ENCODE peak calls at places on chromosomes 7 and 10, in six cellular contexts. One of them, this sample, is unnamed. For H3K4me1, the result is how much of the 10 kb centered on the place peaks cover.

GRCh38 chr10:98134431-98135221 is at the start of gene R3HCC1L:
- DNase-seq in heart right ventricle: peak
- DNase-seq in left ventricle myocardium inferior: peak
- DNase-seq in heart left ventricle: peak
- DNase-seq in endodermal cell: peak
- DNase-seq in aorta: peak
- DNase-seq in this sample: peak

GRCh38 chr7:148472406-148472805 is 118.2 kb upstream of the C7orf33 start:
- DNase-seq in left ventricle myocardium inferior: no peak
- DNase-seq in heart right ventricle: no peak
- DNase-seq in heart left ventricle: no peak
- DNase-seq in endodermal cell: no peak
- DNase-seq in aorta: no peak
- DNase-seq in this sample: no peak

GRCh38 chr7:17069146-17069545 is 187.4 kb upstream of the AGR3 start:
- DNase-seq in aorta: no peak
- DNase-seq in heart right ventricle: no peak
- DNase-seq in left ventricle myocardium inferior: no peak
- DNase-seq in endodermal cell: no peak
- DNase-seq in heart left ventricle: no peak
- DNase-seq in this sample: no peak

GRCh38 chr7:66522518-66522917 is 106.2 kb upstream of the KCTD7 start:
- DNase-seq in left ventricle myocardium inferior: no peak
- DNase-seq in heart left ventricle: no peak
- DNase-seq in aorta: no peak
- DNase-seq in endodermal cell: no peak
- DNase-seq in heart right ventricle: no peak
- DNase-seq in this sample: no peak

GRCh38 chr7:53984776-53985175 is 557.4 kb upstream of the VSTM2A start:
- DNase-seq in heart left ventricle: no peak
- DNase-seq in endodermal cell: no peak
- DNase-seq in aorta: no peak
- DNase-seq in left ventricle myocardium inferior: no peak
- DNase-seq in heart right ventricle: peak
- DNase-seq in this sample: no peak

GRCh38 chr10:26225322-26225721 is 8.7 kb downstream of the GAD2 start:
- DNase-seq in left ventricle myocardium inferior: no peak
- DNase-seq in aorta: no peak
- DNase-seq in endodermal cell: no peak
- DNase-seq in heart right ventricle: no peak
- DNase-seq in heart left ventricle: no peak
- DNase-seq in this sample: no peak

GRCh38 chr10:4154317-4154716 is 369.3 kb upstream of the KLF6 start:
- DNase-seq in left ventricle myocardium inferior: no peak
- DNase-seq in heart left ventricle: no peak
- DNase-seq in endodermal cell: no peak
- DNase-seq in heart right ventricle: no peak
- DNase-seq in aorta: no peak
- DNase-seq in this sample: no peak

GRCh38 chr10:125562737-125563136 is 120.2 kb downstream of the TEX36 start:
- DNase-seq in aorta: no peak
- DNase-seq in heart right ventricle: no peak
- DNase-seq in endodermal cell: peak
- DNase-seq in heart left ventricle: no peak
- DNase-seq in left ventricle myocardium inferior: no peak
- DNase-seq in this sample: peak

GRCh38 chr10:580796-581195 is 108.7 kb downstream of the DIP2C start:
- DNase-seq in endodermal cell: no peak
- DNase-seq in aorta: no peak
- DNase-seq in heart right ventricle: no peak
- DNase-seq in left ventricle myocardium inferior: no peak
- DNase-seq in heart left ventricle: no peak
- DNase-seq in this sample: no peak

GRCh38 chr10:117425908-117426566 is 50.8 kb upstream of the PDZD8 start:
- DNase-seq in left ventricle myocardium inferior: no peak
- DNase-seq in heart right ventricle: no peak
- DNase-seq in aorta: no peak
- DNase-seq in endodermal cell: no peak
- DNase-seq in heart left ventricle: no peak
- DNase-seq in this sample: no peak

GRCh38 chr10:59792812-59793211 is 39.6 kb upstream of the MRLN start:
- DNase-seq in heart left ventricle: no peak
- DNase-seq in heart right ventricle: no peak
- DNase-seq in left ventricle myocardium inferior: no peak
- DNase-seq in aorta: no peak
- DNase-seq in endodermal cell: no peak
- DNase-seq in this sample: no peak

GRCh38 chr7:143362126-143362961 is at the start of gene FAM131B:
- DNase-seq in heart right ventricle: no peak
- DNase-seq in aorta: no peak
- DNase-seq in left ventricle myocardium inferior: no peak
- DNase-seq in heart left ventricle: no peak
- DNase-seq in endodermal cell: peak
- DNase-seq in this sample: peak

GRCh38 chr7:87231715-87232114 is 12.2 kb upstream of the TMEM243 start:
- DNase-seq in heart left ventricle: no peak
- DNase-seq in heart right ventricle: no peak
- DNase-seq in endodermal cell: no peak
- DNase-seq in aorta: no peak
- DNase-seq in left ventricle myocardium inferior: no peak
- DNase-seq in this sample: no peak

GRCh38 chr7:1220000-1220726 is 12.5 kb upstream of the UNCX start:
- DNase-seq in left ventricle myocardium inferior: no peak
- DNase-seq in heart left ventricle: no peak
- DNase-seq in heart right ventricle: no peak
- DNase-seq in endodermal cell: no peak
- DNase-seq in aorta: no peak
- DNase-seq in this sample: no peak

GRCh38 chr10:92052088-92052487 is 128.5 kb downstream of the BTAF1 start:
- DNase-seq in heart left ventricle: peak
- DNase-seq in heart right ventricle: peak
- DNase-seq in left ventricle myocardium inferior: peak
- DNase-seq in aorta: no peak
- DNase-seq in endodermal cell: no peak
- DNase-seq in this sample: no peak

GRCh38 chr10:116771101-116771705 is 28.8 kb upstream of the HSPA12A start:
- DNase-seq in endodermal cell: no peak
- DNase-seq in left ventricle myocardium inferior: peak
- DNase-seq in aorta: peak
- DNase-seq in heart left ventricle: peak
- DNase-seq in heart right ventricle: peak
- DNase-seq in this sample: no peak

GRCh38 chr10:89281606-89282395 is 20.0 kb upstream of the IFIT2 start:
- DNase-seq in aorta: no peak
- DNase-seq in left ventricle myocardium inferior: no peak
- DNase-seq in heart left ventricle: no peak
- DNase-seq in endodermal cell: no peak
- DNase-seq in heart right ventricle: no peak
- DNase-seq in this sample: no peak
- H3K4me1 ChIP-seq in aorta: under half
- H3K4me1 ChIP-seq in left ventricle myocardium inferior: half or more
- H3K4me1 ChIP-seq in heart left ventricle: under half
- H3K4me1 ChIP-seq in endodermal cell: under half
- H3K4me1 ChIP-seq in heart right ventricle: half or more
- H3K4me1 ChIP-seq in this sample: under half

GRCh38 chr7:76293407-76293901 is 9.0 kb upstream of the HSPB1 start:
- DNase-seq in heart left ventricle: no peak
- DNase-seq in aorta: no peak
- DNase-seq in left ventricle myocardium inferior: no peak
- DNase-seq in heart right ventricle: no peak
- DNase-seq in endodermal cell: no peak
- DNase-seq in this sample: no peak

GRCh38 chr7:76296743-76297740 is 5.4 kb upstream of the HSPB1 start:
- DNase-seq in left ventricle myocardium inferior: no peak
- DNase-seq in heart left ventricle: no peak
- DNase-seq in heart right ventricle: no peak
- DNase-seq in aorta: peak
- DNase-seq in endodermal cell: no peak
- DNase-seq in this sample: no peak

GRCh38 chr7:76291346-76292205 is 10.9 kb upstream of the HSPB1 start:
- DNase-seq in left ventricle myocardium inferior: peak
- DNase-seq in heart right ventricle: peak
- DNase-seq in aorta: peak
- DNase-seq in heart left ventricle: peak
- DNase-seq in endodermal cell: peak
- DNase-seq in this sample: peak

GRCh38 chr7:76294344-76295024 is 8.0 kb upstream of the HSPB1 start:
- DNase-seq in heart left ventricle: peak
- DNase-seq in heart right ventricle: peak
- DNase-seq in aorta: peak
- DNase-seq in endodermal cell: peak
- DNase-seq in left ventricle myocardium inferior: peak
- DNase-seq in this sample: peak

GRCh38 chr7:76292206-76292573 is 10.3 kb upstream of the HSPB1 start:
- DNase-seq in heart right ventricle: no peak
- DNase-seq in endodermal cell: no peak
- DNase-seq in left ventricle myocardium inferior: no peak
- DNase-seq in aorta: no peak
- DNase-seq in heart left ventricle: no peak
- DNase-seq in this sample: no peak
- H3K4me1 ChIP-seq in heart right ventricle: half or more
- H3K4me1 ChIP-seq in endodermal cell: under half
- H3K4me1 ChIP-seq in left ventricle myocardium inferior: half or more
- H3K4me1 ChIP-seq in aorta: under half
- H3K4me1 ChIP-seq in heart left ventricle: under half
- H3K4me1 ChIP-seq in this sample: under half

GRCh38 chr7:33639552-33640197 is 265.7 kb upstream of the BMPER start:
- DNase-seq in heart right ventricle: no peak
- DNase-seq in left ventricle myocardium inferior: no peak
- DNase-seq in heart left ventricle: no peak
- DNase-seq in aorta: no peak
- DNase-seq in endodermal cell: peak
- DNase-seq in this sample: no peak
- H3K4me1 ChIP-seq in heart right ventricle: under half
- H3K4me1 ChIP-seq in left ventricle myocardium inferior: under half
- H3K4me1 ChIP-seq in heart left ventricle: under half
- H3K4me1 ChIP-seq in aorta: under half
- H3K4me1 ChIP-seq in endodermal cell: under half
- H3K4me1 ChIP-seq in this sample: under half

GRCh38 chr10:80200687-80201086 is 4.7 kb downstream of the ANXA11 start:
- DNase-seq in heart left ventricle: no peak
- DNase-seq in left ventricle myocardium inferior: no peak
- DNase-seq in endodermal cell: no peak
- DNase-seq in aorta: peak
- DNase-seq in heart right ventricle: no peak
- DNase-seq in this sample: no peak
- H3K4me1 ChIP-seq in heart left ventricle: half or more
- H3K4me1 ChIP-seq in left ventricle myocardium inferior: half or more
- H3K4me1 ChIP-seq in endodermal cell: under half
- H3K4me1 ChIP-seq in aorta: under half
- H3K4me1 ChIP-seq in heart right ventricle: half or more
- H3K4me1 ChIP-seq in this sample: under half

GRCh38 chr7:107543338-107543993 is 20.3 kb downstream of the COG5 start:
- DNase-seq in left ventricle myocardium inferior: no peak
- DNase-seq in heart right ventricle: no peak
- DNase-seq in endodermal cell: no peak
- DNase-seq in aorta: no peak
- DNase-seq in heart left ventricle: no peak
- DNase-seq in this sample: no peak

GRCh38 chr7:107539824-107540223 is 23.9 kb downstream of the COG5 start:
- DNase-seq in heart right ventricle: no peak
- DNase-seq in endodermal cell: no peak
- DNase-seq in aorta: no peak
- DNase-seq in heart left ventricle: no peak
- DNase-seq in left ventricle myocardium inferior: no peak
- DNase-seq in this sample: no peak

GRCh38 chr7:107534139-107534538 is 29.6 kb downstream of the COG5 start:
- DNase-seq in endodermal cell: no peak
- DNase-seq in aorta: no peak
- DNase-seq in heart left ventricle: no peak
- DNase-seq in heart right ventricle: no peak
- DNase-seq in left ventricle myocardium inferior: no peak
- DNase-seq in this sample: no peak

GRCh38 chr7:107538001-107538400 is 25.7 kb downstream of the COG5 start:
- DNase-seq in heart right ventricle: no peak
- DNase-seq in heart left ventricle: no peak
- DNase-seq in left ventricle myocardium inferior: no peak
- DNase-seq in aorta: no peak
- DNase-seq in endodermal cell: no peak
- DNase-seq in this sample: no peak
- H3K4me1 ChIP-seq in heart right ventricle: under half
- H3K4me1 ChIP-seq in heart left ventricle: under half
- H3K4me1 ChIP-seq in left ventricle myocardium inferior: under half
- H3K4me1 ChIP-seq in aorta: under half
- H3K4me1 ChIP-seq in endodermal cell: under half
- H3K4me1 ChIP-seq in this sample: under half

GRCh38 chr10:71751515-71752224 is 21.6 kb downstream of the VSIR start:
- DNase-seq in heart left ventricle: no peak
- DNase-seq in left ventricle myocardium inferior: no peak
- DNase-seq in aorta: no peak
- DNase-seq in endodermal cell: no peak
- DNase-seq in heart right ventricle: no peak
- DNase-seq in this sample: no peak
- H3K4me1 ChIP-seq in heart left ventricle: under half
- H3K4me1 ChIP-seq in left ventricle myocardium inferior: half or more
- H3K4me1 ChIP-seq in aorta: under half
- H3K4me1 ChIP-seq in endodermal cell: under half
- H3K4me1 ChIP-seq in heart right ventricle: half or more
- H3K4me1 ChIP-seq in this sample: under half

DNA sequence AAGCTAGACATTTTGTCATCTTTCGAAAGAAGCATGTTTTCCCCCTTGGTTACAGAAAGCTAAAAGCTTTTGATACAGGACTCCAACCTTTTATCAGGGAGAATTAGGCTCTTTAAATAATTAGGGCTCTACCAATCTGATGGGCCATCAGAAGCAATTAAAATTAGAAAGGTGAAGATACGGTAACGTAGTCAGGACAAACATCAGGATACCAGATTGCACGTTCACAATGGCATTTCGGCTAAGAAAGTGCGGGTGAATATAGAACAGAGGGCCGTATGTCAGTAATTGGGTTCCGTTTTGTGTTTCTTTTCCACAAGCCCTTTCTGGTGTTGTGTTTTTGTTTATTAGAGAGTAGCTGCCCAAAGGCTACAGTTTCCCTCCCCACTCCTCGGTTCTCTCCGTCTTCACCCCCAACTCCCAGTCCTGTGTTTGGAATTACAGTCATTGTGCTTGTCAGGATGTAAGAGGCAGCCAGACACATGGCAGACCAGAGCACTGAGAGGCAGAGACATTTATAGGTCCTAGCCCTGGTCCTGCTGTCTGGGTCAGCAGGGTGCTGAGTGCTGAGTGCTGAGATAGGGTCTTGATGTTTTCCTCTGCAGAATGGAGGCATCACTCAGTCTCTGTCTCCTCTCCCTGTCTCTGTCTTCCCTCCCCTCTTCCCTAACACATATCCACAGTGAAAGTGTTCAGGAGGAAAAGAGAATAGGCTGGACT is 5.5 kb downstream of the PFKP start:
- DNase-seq in heart left ventricle: no peak
- DNase-seq in endodermal cell: no peak
- DNase-seq in aorta: no peak
- DNase-seq in left ventricle myocardium inferior: no peak
- DNase-seq in heart right ventricle: no peak
- DNase-seq in this sample: no peak
- H3K4me1 ChIP-seq in heart left ventricle: under half
- H3K4me1 ChIP-seq in endodermal cell: under half
- H3K4me1 ChIP-seq in aorta: under half
- H3K4me1 ChIP-seq in left ventricle myocardium inferior: half or more
- H3K4me1 ChIP-seq in heart right ventricle: under half
- H3K4me1 ChIP-seq in this sample: under half

GRCh38 chr7:139088268-139088667 is 21.3 kb downstream of the ZC3HAV1 start:
- DNase-seq in aorta: no peak
- DNase-seq in endodermal cell: no peak
- DNase-seq in heart right ventricle: no peak
- DNase-seq in left ventricle myocardium inferior: no peak
- DNase-seq in heart left ventricle: no peak
- DNase-seq in this sample: no peak
- H3K4me1 ChIP-seq in aorta: under half
- H3K4me1 ChIP-seq in endodermal cell: under half
- H3K4me1 ChIP-seq in heart right ventricle: under half
- H3K4me1 ChIP-seq in left ventricle myocardium inferior: under half
- H3K4me1 ChIP-seq in heart left ventricle: under half
- H3K4me1 ChIP-seq in this sample: under half

GRCh38 chr7:64892666-64893269 is 10.3 kb upstream of the ZNF273 start:
- DNase-seq in heart right ventricle: no peak
- DNase-seq in endodermal cell: peak
- DNase-seq in heart left ventricle: no peak
- DNase-seq in aorta: no peak
- DNase-seq in left ventricle myocardium inferior: no peak
- DNase-seq in this sample: no peak
- H3K4me1 ChIP-seq in heart right ventricle: under half
- H3K4me1 ChIP-seq in endodermal cell: under half
- H3K4me1 ChIP-seq in heart left ventricle: under half
- H3K4me1 ChIP-seq in aorta: under half
- H3K4me1 ChIP-seq in left ventricle myocardium inferior: under half
- H3K4me1 ChIP-seq in this sample: under half

This sample was measured in H9.